ENCODE peak calls at places on chromosomes 3 and 15, in seven cellular contexts. G, H, N, U, J, W and X are unnamed samples.

GRCh38 chr3:4982773-4983738 is 3.8 kb downstream of the BHLHE40 start:
- DNase-seq in G (no peak), H (no peak), N (peak; percentile 33), U (no peak), J (peak; percentile 64), W (no peak), X (no peak)

GRCh38 chr3:113791381-113791780 is 44.5 kb downstream of the ATP6V1A start:
- DNase-seq in G (no peak), H (no peak), N (peak; percentile 64), U (no peak), J (no peak), W (no peak), X (no peak)

GRCh38 chr3:188739547-188739946 is 432.2 kb upstream of the TPRG1 start:
- DNase-seq in G (no peak), H (no peak), N (no peak), U (no peak), J (no peak), W (no peak), X (no peak)

GRCh38 chr15:52481915-52482314 is 46.8 kb downstream of the MYO5A start:
- DNase-seq in G (no peak), H (no peak), N (peak; percentile 84), U (no peak), J (peak; percentile 57), W (no peak), X (no peak)

GRCh38 chr3:182323898-182324297 is 469.4 kb upstream of the ATP11B start:
- DNase-seq in G (no peak), H (no peak), N (no peak), U (no peak), J (no peak), W (no peak), X (peak; percentile 31)

GRCh38 chr15:95647878-95648277 is 682.6 kb upstream of the NR2F2 start:
- DNase-seq in G (no peak), H (no peak), N (no peak), U (no peak), J (no peak), W (no peak), X (no peak)

GRCh38 chr3:13192471-13193213 is 119.4 kb upstream of the IQSEC1 start:
- DNase-seq in G (no peak), H (no peak), N (peak; percentile 6), U (peak; percentile 30), J (peak; percentile 11), W (peak; percentile 53), X (no peak)

GRCh38 chr3:157981819-157982218 is 124.4 kb downstream of the SHOX2 start:
- DNase-seq in G (no peak), H (no peak), N (no peak), U (no peak), J (no peak), W (no peak), X (peak; percentile 18)

GRCh38 chr3:127370906-127371305 is 83.1 kb upstream of the PRR20G start:
- DNase-seq in G (no peak), H (no peak), N (no peak), U (no peak), J (no peak), W (no peak), X (no peak)

GRCh38 chr3:44993471-44994205 is 17.6 kb downstream of the EXOSC7 start:
- DNase-seq in G (no peak), H (no peak), N (peak; percentile 79), U (peak; percentile 51), J (peak; percentile 73), W (no peak), X (peak; percentile 27)

GRCh38 chr15:45457215-45457614 is 65.3 kb downstream of the SLC30A4 start:
- DNase-seq in G (no peak), H (no peak), N (no peak), U (no peak), J (no peak), W (no peak), X (no peak)

GRCh38 chr3:128794067-128794768 is 68.2 kb downstream of the RAB7A start:
- DNase-seq in G (no peak), H (no peak), N (peak; percentile 86), U (peak; percentile 35), J (peak; percentile 88), W (no peak), X (peak; percentile 70)

GRCh38 chr3:189776163-189776824 is 145.1 kb downstream of the TP63 start:
- DNase-seq in G (peak; percentile 32), H (no peak), N (no peak), U (no peak), J (no peak), W (no peak), X (no peak)

GRCh38 chr3:46860381-46861292 is 2.6 kb downstream of the MYL3 start:
- DNase-seq in G (no peak), H (peak; percentile 54), N (no peak), U (peak; percentile 58), J (no peak), W (no peak), X (peak; percentile 77)

GRCh38 chr3:110343376-110343775 is 728.2 kb upstream of the NECTIN3 start:
- DNase-seq in G (peak; percentile 8), H (no peak), N (peak; percentile 33), U (no peak), J (peak; percentile 51), W (no peak), X (peak; percentile 3)

GRCh38 chr3:191376742-191377141 is 46.4 kb upstream of the UTS2B start:
- DNase-seq in G (no peak), H (no peak), N (peak; percentile 81), U (no peak), J (peak; percentile 84), W (no peak), X (no peak)

GRCh38 chr15:51883436-51883835 is 54.0 kb downstream of the TMOD3 start:
- DNase-seq in G (no peak), H (no peak), N (peak; percentile 75), U (no peak), J (peak; percentile 42), W (no peak), X (peak; percentile 43)

GRCh38 chr15:84098604-84099003 is 137.0 kb upstream of the GOLGA6L4 start:
- DNase-seq in G (no peak), H (no peak), N (no peak), U (no peak), J (no peak), W (no peak), X (no peak)

GRCh38 chr3:139204756-139205155 is 139.1 kb upstream of the MRPS22 start:
- DNase-seq in G (no peak), H (no peak), N (peak; percentile 50), U (no peak), J (peak; percentile 23), W (no peak), X (peak; percentile 63)

GRCh38 chr3:65326574-65326973 is 638.8 kb upstream of the ADAMTS9 start:
- DNase-seq in G (no peak), H (no peak), N (no peak), U (no peak), J (no peak), W (no peak), X (peak; percentile 13)

GRCh38 chr3:65328148-65328547 is 640.3 kb upstream of the ADAMTS9 start:
- DNase-seq in G (no peak), H (no peak), N (no peak), U (no peak), J (no peak), W (no peak), X (no peak)

GRCh38 chr3:65334045-65334665 is 646.4 kb upstream of the ADAMTS9 start:
- DNase-seq in G (no peak), H (peak; percentile 63), N (no peak), U (no peak), J (peak; percentile 44), W (peak; percentile 32), X (no peak)

GRCh38 chr3:65331730-65332129 is 643.9 kb upstream of the ADAMTS9 start:
- DNase-seq in G (no peak), H (no peak), N (no peak), U (no peak), J (no peak), W (no peak), X (peak; percentile 43)

DNA sequence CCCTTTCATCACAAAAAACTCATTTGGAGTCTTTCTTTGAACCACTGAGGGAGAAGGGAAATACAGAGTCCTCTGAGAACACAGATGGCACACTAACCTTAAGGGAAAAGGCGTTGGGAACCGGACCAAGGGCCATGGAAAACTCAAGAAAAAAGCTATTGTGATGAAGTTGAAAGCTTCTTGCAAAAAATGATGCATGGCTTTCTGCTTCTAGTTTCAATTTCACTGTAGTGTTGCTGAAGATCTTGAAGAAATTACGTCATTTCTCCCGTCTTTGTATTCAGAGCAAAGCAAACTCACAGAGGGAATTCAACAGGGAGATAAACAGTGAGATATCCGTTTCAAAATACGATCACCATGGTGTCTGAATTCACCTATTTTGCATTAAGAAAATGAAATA is 642.3 kb upstream of the ADAMTS9 start:
- DNase-seq in G (no peak), H (no peak), N (peak; percentile 34), U (no peak), J (peak; percentile 22), W (no peak), X (no peak)
- H3K23ac ChIP-seq in G (no peak overlapping the region), H (no peak overlapping the region), N (no peak overlapping the region), U (no peak overlapping the region), J (no peak overlapping the region), W (no peak overlapping the region), X (no peak overlapping the region)

GRCh38 chr15:76296849-76297248 is 14.4 kb downstream of the ETFA start:
- DNase-seq in G (no peak), H (no peak), N (no peak), U (no peak), J (no peak), W (no peak), X (no peak)

GRCh38 chr15:76299786-76300185 is 11.5 kb downstream of the ETFA start:
- DNase-seq in G (no peak), H (no peak), N (no peak), U (no peak), J (no peak), W (no peak), X (no peak)

GRCh38 chr15:76303909-76304308 is 7.4 kb downstream of the ETFA start:
- DNase-seq in G (no peak), H (no peak), N (no peak), U (no peak), J (no peak), W (no peak), X (no peak)

GRCh38 chr15:76293361-76293760 is 17.9 kb downstream of the ETFA start:
- DNase-seq in G (no peak), H (no peak), N (peak; percentile 39), U (no peak), J (peak; percentile 28), W (no peak), X (no peak)

GRCh38 chr15:76298986-76299385 is 12.3 kb downstream of the ETFA start:
- DNase-seq in G (no peak), H (no peak), N (no peak), U (no peak), J (no peak), W (no peak), X (no peak)
- H3K23ac ChIP-seq in G (no peak overlapping the region), H (no peak overlapping the region), N (no peak overlapping the region), U (no peak overlapping the region), J (no peak overlapping the region), W (no peak overlapping the region), X (no peak overlapping the region)

GRCh38 chr15:80564056-80564455 is 131.1 kb upstream of the ABHD17C start:
- DNase-seq in G (no peak), H (peak; percentile 24), N (no peak), U (no peak), J (no peak), W (no peak), X (no peak)
- H3K23ac ChIP-seq in G (no peak overlapping the region), H (no peak overlapping the region), N (no peak overlapping the region), U (no peak overlapping the region), J (no peak overlapping the region), W (no peak overlapping the region), X (no peak overlapping the region)

DNA sequence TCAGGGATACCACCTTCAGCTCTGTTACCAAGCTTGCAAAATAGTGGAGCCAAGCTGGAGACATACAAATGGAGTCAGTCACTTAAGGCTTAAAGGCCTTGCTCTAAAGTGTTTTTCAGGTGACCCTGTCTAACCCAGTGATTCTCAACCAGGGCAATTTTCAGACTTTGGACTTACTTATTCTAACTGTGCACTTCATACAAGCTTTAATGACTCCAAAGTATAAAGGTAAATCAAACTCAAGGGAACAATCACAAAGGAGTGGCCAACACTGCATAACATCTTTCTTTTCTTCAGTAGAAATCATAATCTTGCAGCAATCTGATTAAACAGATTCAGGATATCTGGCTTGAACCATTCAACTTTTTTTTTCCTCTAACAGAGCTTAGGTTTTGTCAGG is 9.4 kb downstream of the ANO10 start:
- DNase-seq in G (no peak), H (no peak), N (no peak), U (no peak), J (no peak), W (no peak), X (no peak)
- H3K23ac ChIP-seq in G (no peak overlapping the region), H (no peak overlapping the region), N (peak overlapping the region; percentile 13), U (no peak overlapping the region), J (no peak overlapping the region), W (no peak overlapping the region), X (no peak overlapping the region)